ENCODE peak calls at places on chromosomes 12 and 14, in five cellular contexts. N is Peyer's patch; R is stimulated activated CD4-positive, alpha-beta T cell treated with anti-CD3 and anti-CD28 coated beads, Interleukin-12 subunit alpha, Interleukin-12 subunit beta, amount 100 ng/mL, for 48 hours; M is activated CD4-positive, alpha-beta T cell treated with anti-CD3 and anti-CD28 coated beads, Interleukin-2, amount 10 ng/mL, durations not matched to agents 7 days and 5 days; G is AG10803. V is an unnamed sample.

GRCh38 chr14:50821471-50822464 is 9.2 kb downstream of the NIN start:
- DNase-seq in N (peak), R (no peak), M (peak), G (peak), V (peak)

GRCh38 chr12:27732281-27732680 is 21.6 kb downstream of the MRPS35 start:
- DNase-seq in N (no peak), R (no peak), M (peak), G (no peak), V (peak)

GRCh38 chr12:114306646-114307045 is 99.3 kb downstream of the TBX5 start:
- DNase-seq in N (no peak), R (no peak), M (no peak), G (peak), V (no peak)

GRCh38 chr14:37443461-37443860 is 151.6 kb downstream of the FOXA1 start:
- DNase-seq in N (no peak), R (no peak), M (no peak), G (peak), V (no peak)

GRCh38 chr14:90829677-90830076 is 13.4 kb upstream of the TTC7B start:
- DNase-seq in N (no peak), R (no peak), M (no peak), G (no peak), V (no peak)

GRCh38 chr12:8045952-8046944 is 13.7 kb downstream of the FOXJ2 start:
- DNase-seq in N (peak), R (peak), M (peak), G (peak), V (peak)

GRCh38 chr12:77728018-77728417 is 102.7 kb upstream of the NAV3 start:
- DNase-seq in N (no peak), R (no peak), M (no peak), G (no peak), V (no peak)

GRCh38 chr14:99752486-99753121 is 40.6 kb upstream of the EML1 start:
- DNase-seq in N (no peak), R (no peak), M (no peak), G (peak), V (no peak)

GRCh38 chr12:123150273-123150803 is 552 bp downstream of the PITPNM2 start:
- DNase-seq in N (no peak), R (no peak), M (peak), G (no peak), V (no peak)

GRCh38 chr12:62846506-62846905 is 88.4 kb downstream of the PPM1H start:
- DNase-seq in N (no peak), R (no peak), M (no peak), G (peak), V (no peak)

GRCh38 chr12:101941306-101942000 is 64.1 kb downstream of the DRAM1 start:
- DNase-seq in N (no peak), R (no peak), M (no peak), G (no peak), V (no peak)

GRCh38 chr12:27981874-27982273 is 9.3 kb upstream of the PTHLH start:
- DNase-seq in N (no peak), R (no peak), M (no peak), G (no peak), V (no peak)

GRCh38 chr14:52951730-52952481 is 1.1 kb upstream of the FERMT2 start:
- DNase-seq in N (no peak), R (no peak), M (no peak), G (peak), V (peak)

V was measured in left colon.